ENCODE peak calls at places on chromosomes 7 and 10, in eight cellular contexts. Q is mesendoderm; D is stimulated activated effector memory CD8-positive, alpha-beta T cell treated with anti-CD3 and anti-CD28 coated beads, Interleukin-12 subunit alpha, Interleukin-12 subunit beta, amount 100 ng/mL, for 72 hours; A is coronary artery; O is T-helper 2 cell; G is nephron progenitor cell; K is T-cell; E is GM04504. J is an unnamed sample.

GRCh38 chr10:3054816-3055202 is 12.5 kb upstream of the PFKP start:
- DNase-seq in Q (peak), D (no peak), A (peak), O (no peak), G (no peak), K (no peak), E (no peak), J (no peak)

GRCh38 chr10:7789390-7789789 is 1.4 kb downstream of the ATP5F1C start:
- DNase-seq in Q (peak), D (no peak), A (no peak), O (no peak), G (peak), K (no peak), E (no peak), J (no peak)

GRCh38 chr7:29508608-29509007 is 55.0 kb upstream of the PRR15 start:
- DNase-seq in Q (no peak), D (no peak), A (no peak), O (no peak), G (no peak), K (no peak), E (no peak), J (no peak)

GRCh38 chr7:78792624-78793023 is 660.8 kb downstream of the MAGI2 start:
- DNase-seq in Q (no peak), D (no peak), A (no peak), O (no peak), G (no peak), K (no peak), E (no peak), J (no peak)

GRCh38 chr10:121942749-121943148 is 14.9 kb upstream of the ATE1 start:
- DNase-seq in Q (no peak), D (no peak), A (no peak), O (no peak), G (no peak), K (no peak), E (peak), J (no peak)

GRCh38 chr7:27139335-27140107 is 4.0 kb downstream of the HOXA5 start:
- DNase-seq in Q (no peak), D (no peak), A (peak), O (no peak), G (peak), K (no peak), E (no peak), J (no peak)

GRCh38 chr10:17548162-17548561 is 69.0 kb downstream of the HACD1 start:
- DNase-seq in Q (no peak), D (no peak), A (no peak), O (no peak), G (no peak), K (no peak), E (no peak), J (no peak)

GRCh38 chr10:21002097-21002878 is 105.2 kb upstream of the NEBL start:
- DNase-seq in Q (no peak), D (no peak), A (no peak), O (no peak), G (no peak), K (no peak), E (no peak), J (no peak)

GRCh38 chr7:82362129-82362528 is 81.4 kb downstream of the CACNA2D1 start:
- DNase-seq in Q (no peak), D (no peak), A (no peak), O (no peak), G (no peak), K (no peak), E (peak), J (no peak)

GRCh38 chr10:130215076-130215917 is 79.1 kb downstream of the GLRX3 start:
- DNase-seq in Q (no peak), D (no peak), A (no peak), O (no peak), G (no peak), K (no peak), E (no peak), J (no peak)

GRCh38 chr10:90969148-90969547 is 48.3 kb upstream of the ANKRD1 start:
- DNase-seq in Q (no peak), D (no peak), A (no peak), O (no peak), G (no peak), K (no peak), E (no peak), J (no peak)

GRCh38 chr10:89481662-89482061 is 53.7 kb downstream of the SLC16A12 start:
- DNase-seq in Q (no peak), D (no peak), A (no peak), O (no peak), G (no peak), K (no peak), E (peak), J (no peak)